ENCODE peak calls at places on chromosome 7, in four cellular contexts. M, A, Z and C are unnamed samples. For H3K27me3 and H3K9me3, the result is how much of the 10 kb centered on the place peaks cover.

GRCh38 chr7:123647106-123647730 is 8.4 kb upstream of the LMOD2 start:
- DNase-seq in M (no peak), A (no peak), Z (no peak), C (no peak)

GRCh38 chr7:3217166-3217565 is 83.9 kb upstream of the SDK1 start:
- DNase-seq in M (no peak), A (peak), Z (peak), C (no peak)

GRCh38 chr7:47648301-47648900 is 66.5 kb upstream of the TNS3 start:
- DNase-seq in M (no peak), A (no peak), Z (no peak), C (no peak)

GRCh38 chr7:80127412-80128150 is 7.0 kb upstream of the GNAI1 start:
- DNase-seq in M (no peak), A (no peak), Z (no peak), C (no peak)

GRCh38 chr7:159128767-159129166 is 15.9 kb downstream of the VIPR2 start:
- DNase-seq in M (peak), A (no peak), Z (no peak), C (peak)

GRCh38 chr7:24917510-24918239 is 62.3 kb downstream of the OSBPL3 start:
- DNase-seq in M (no peak), A (no peak), Z (no peak), C (no peak)

GRCh38 chr7:80783177-80783687 is 135.6 kb downstream of the SEMA3C start:
- DNase-seq in M (no peak), A (no peak), Z (no peak), C (no peak)

GRCh38 chr7:30087371-30087770 is 47.4 kb upstream of the MTURN start:
- DNase-seq in M (no peak), A (no peak), Z (no peak), C (no peak)

GRCh38 chr7:117705630-117706029 is 167.6 kb downstream of the CTTNBP2 start:
- DNase-seq in M (no peak), A (no peak), Z (no peak), C (no peak)

DNA sequence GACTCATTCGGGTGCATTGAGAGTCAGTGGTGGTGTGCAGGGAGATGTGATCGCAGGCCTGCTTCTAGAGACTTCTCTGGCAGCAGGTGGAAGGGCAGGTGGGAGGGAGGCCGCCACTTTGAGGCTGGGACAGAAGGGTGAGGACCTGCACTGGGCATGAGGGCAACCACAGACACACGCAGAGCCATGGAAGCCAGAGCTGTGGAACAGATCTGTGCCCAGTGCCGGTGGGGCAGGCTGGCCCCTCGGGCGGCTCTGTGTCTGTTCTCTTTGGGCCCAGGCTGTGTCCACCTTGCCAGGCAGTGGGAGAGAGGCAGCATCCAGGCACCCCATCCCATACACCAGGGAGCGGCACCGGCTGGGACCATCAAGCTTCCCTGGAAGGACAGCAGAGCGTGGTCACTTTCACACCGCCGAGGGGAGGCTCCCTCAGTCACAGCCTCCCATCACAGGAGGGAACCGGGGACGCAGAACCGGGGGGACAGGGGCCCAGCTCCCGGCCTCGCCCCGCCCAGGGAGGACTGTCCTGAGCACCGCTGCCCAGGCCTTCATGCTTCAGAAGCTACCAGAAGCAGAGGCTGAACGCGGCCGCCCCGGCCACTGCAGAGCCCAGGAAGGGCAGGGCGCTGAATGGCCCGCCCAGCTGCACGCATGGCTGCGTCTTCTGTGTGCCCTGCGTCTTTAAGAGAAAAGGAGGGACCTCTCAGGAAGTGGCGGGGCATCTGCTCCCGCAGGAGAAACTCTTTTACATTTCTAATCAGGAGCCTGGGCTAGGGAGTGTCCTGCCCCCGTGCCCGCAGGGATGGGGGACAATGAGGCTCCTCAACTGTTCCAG is 32.1 kb downstream of the EN2 start:
- DNase-seq in M (no peak), A (no peak), Z (no peak), C (no peak)
- H3K27me3 ChIP-seq in M (under half), A (under half), Z (under half), C (under half)

DNA sequence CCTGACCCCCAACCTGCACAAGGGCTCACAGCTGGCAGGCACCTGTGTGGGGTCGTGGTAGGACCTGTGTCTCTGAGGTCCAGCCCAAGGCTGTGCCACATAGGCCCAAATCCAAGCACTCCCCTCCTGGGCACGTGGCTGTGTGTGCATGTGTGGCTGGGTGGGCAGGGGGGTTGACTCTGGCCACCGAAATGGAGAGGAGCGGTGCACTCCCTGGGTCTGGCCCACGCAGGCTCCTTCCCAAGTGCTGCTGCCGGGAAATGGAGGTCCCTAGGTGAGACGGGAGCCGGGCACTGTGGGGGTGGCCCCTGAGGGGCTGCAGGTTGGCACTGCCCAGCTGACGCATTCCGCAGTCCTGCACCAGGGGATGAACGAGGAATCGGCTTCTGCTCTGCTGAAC is 528.1 kb downstream of the DNAJB6 start:
- DNase-seq in M (no peak), A (no peak), Z (no peak), C (no peak)
- H3K9me3 ChIP-seq in M (under half), A (under half), Z (under half), C (under half)

DNA sequence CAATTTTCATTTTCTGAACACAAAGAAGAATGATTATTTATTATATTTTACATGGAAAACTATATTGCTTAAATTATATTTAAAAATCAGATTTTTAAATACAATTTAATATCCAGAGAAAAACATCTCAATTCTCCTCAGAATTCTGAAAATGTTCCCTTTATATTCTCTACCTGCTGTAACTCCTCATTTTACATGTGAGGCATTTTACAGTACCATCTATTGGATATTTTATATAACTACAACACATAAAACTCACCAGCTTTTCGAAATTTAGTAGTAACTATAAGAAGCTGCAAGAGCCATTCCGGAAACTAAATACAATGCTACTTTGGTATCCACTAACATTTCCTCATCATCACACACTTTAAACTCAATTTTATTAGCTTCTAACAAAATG is 264.6 kb downstream of the DGKB start:
- DNase-seq in M (no peak), A (no peak), Z (no peak), C (no peak)
- TF ChIP-seq CTCF in M (no peak), A (no peak), Z (no peak), C (peak)

DNA sequence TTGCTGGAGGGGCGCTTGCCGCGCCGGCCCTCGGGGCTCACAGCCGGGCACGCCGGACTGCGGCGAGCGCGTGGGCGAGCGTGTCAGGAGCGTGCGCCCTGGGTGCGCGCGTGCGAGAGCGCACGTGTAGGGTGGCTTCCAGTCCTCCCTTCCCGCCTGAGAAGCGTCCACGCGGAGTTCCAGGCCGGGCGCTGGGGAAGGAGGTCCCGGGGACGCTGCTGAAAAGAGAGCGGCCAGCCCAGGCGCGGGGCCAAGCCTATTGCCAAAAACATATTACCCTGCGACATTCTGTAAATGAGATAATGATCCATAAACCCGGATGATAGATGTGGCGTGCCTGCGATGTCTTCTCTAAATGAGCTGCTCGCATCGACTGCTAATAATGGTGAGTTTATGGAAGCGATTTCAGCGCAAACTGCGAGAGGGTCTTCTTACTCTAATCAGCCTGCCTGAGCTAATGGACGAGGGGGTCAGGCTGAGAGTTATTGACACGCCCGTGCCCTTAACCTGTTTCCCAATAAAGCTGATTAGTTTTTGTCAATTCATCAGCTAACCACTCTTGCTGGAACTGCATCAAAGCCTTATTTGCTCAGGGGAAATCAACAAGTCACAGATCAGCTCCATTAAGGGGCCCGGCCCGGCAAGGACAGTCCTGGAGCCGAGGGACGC is 8.0 kb upstream of the MNX1 start:
- DNase-seq in M (no peak), A (no peak), Z (no peak), C (no peak)
- H3K27me3 ChIP-seq in M (under half), A (under half), Z (half or more), C (under half)

GRCh38 chr7:99535667-99536066 is 16.2 kb downstream of the FAM200A start:
- DNase-seq in M (no peak), A (no peak), Z (no peak), C (no peak)
- H3K9me3 ChIP-seq in M (under half), A (under half), Z (half or more), C (under half)

GRCh38 chr7:55964261-55964801 is at the start of gene NIPSNAP2:
- DNase-seq in M (no peak), A (peak), Z (no peak), C (no peak)
- TF ChIP-seq CTCF in M (peak), A (peak), Z (peak), C (peak)

GRCh38 chr7:1227814-1228534 is 4.7 kb upstream of the UNCX start:
- DNase-seq in M (no peak), A (no peak), Z (no peak), C (no peak)

GRCh38 chr7:1227071-1227804 is 5.4 kb upstream of the UNCX start:
- DNase-seq in M (no peak), A (no peak), Z (no peak), C (no peak)

GRCh38 chr7:1229956-1230355 is 2.7 kb upstream of the UNCX start:
- DNase-seq in M (no peak), A (no peak), Z (no peak), C (no peak)

GRCh38 chr7:1229334-1229935 is 3.2 kb upstream of the UNCX start:
- DNase-seq in M (no peak), A (no peak), Z (no peak), C (no peak)

GRCh38 chr7:1228535-1229333 is 3.9 kb upstream of the UNCX start:
- DNase-seq in M (no peak), A (no peak), Z (no peak), C (no peak)
- H3K27me3 ChIP-seq in M (under half), A (under half), Z (half or more), C (half or more)

GRCh38 chr7:16395121-16395520 is 26.2 kb downstream of the CRPPA start:
- DNase-seq in M (no peak), A (no peak), Z (no peak), C (no peak)
- H3K9me3 ChIP-seq in M (under half), A (under half), Z (under half), C (under half)

GRCh38 chr7:101217388-101218235 is at the start of the genes PLOD3 and ZNHIT1:
- DNase-seq in M (peak), A (peak), Z (peak), C (peak)
- TF ChIP-seq CTCF in M (no peak), A (no peak), Z (peak), C (peak)